ENCODE peak calls at places on chromosomes 2 and 18, in five cellular contexts. One of them, this sample, is unnamed.

GRCh38 chr2:28643911-28644334 is 107.7 kb upstream of the PPP1CB start:
- DNase-seq in SHP77: no peak
- DNase-seq in fibroblast of lung: peak
- DNase-seq in lung: no peak
- DNase-seq in HS-5: no peak
- DNase-seq in this sample: peak

GRCh38 chr18:42078711-42079110 is 123.7 kb downstream of the PIK3C3 start:
- DNase-seq in SHP77: no peak
- DNase-seq in fibroblast of lung: peak
- DNase-seq in lung: no peak
- DNase-seq in HS-5: no peak
- DNase-seq in this sample: no peak

GRCh38 chr2:28821295-28821958 is 10.8 kb downstream of the SPDYA start:
- DNase-seq in SHP77: peak
- DNase-seq in fibroblast of lung: peak
- DNase-seq in lung: peak
- DNase-seq in HS-5: peak
- DNase-seq in this sample: peak

GRCh38 chr2:30436859-30437435 is 10.1 kb upstream of the LCLAT1 start:
- DNase-seq in SHP77: no peak
- DNase-seq in fibroblast of lung: no peak
- DNase-seq in lung: no peak
- DNase-seq in HS-5: no peak
- DNase-seq in this sample: no peak

GRCh38 chr2:162074579-162074922 is 536 bp upstream of the DPP4 start:
- DNase-seq in SHP77: no peak
- DNase-seq in fibroblast of lung: no peak
- DNase-seq in lung: no peak
- DNase-seq in HS-5: no peak
- DNase-seq in this sample: no peak

GRCh38 chr2:188853307-188853706 is 120.9 kb upstream of the COL3A1 start:
- DNase-seq in SHP77: no peak
- DNase-seq in fibroblast of lung: peak
- DNase-seq in lung: no peak
- DNase-seq in HS-5: peak
- DNase-seq in this sample: no peak

GRCh38 chr18:48405971-48406370 is 3.2 kb downstream of the ZBTB7C start:
- DNase-seq in SHP77: no peak
- DNase-seq in fibroblast of lung: no peak
- DNase-seq in lung: no peak
- DNase-seq in HS-5: no peak
- DNase-seq in this sample: no peak

GRCh38 chr2:182186132-182186735 is 200.6 kb downstream of the PPP1R1C start:
- DNase-seq in SHP77: no peak
- DNase-seq in fibroblast of lung: peak
- DNase-seq in lung: no peak
- DNase-seq in HS-5: peak
- DNase-seq in this sample: no peak

GRCh38 chr2:20378891-20379519 is 28.4 kb upstream of the PUM2 start:
- DNase-seq in SHP77: peak
- DNase-seq in fibroblast of lung: peak
- DNase-seq in lung: peak
- DNase-seq in HS-5: no peak
- DNase-seq in this sample: peak

GRCh38 chr2:138565251-138565598 is 63.7 kb downstream of the SPOPL start:
- DNase-seq in SHP77: no peak
- DNase-seq in fibroblast of lung: no peak
- DNase-seq in lung: no peak
- DNase-seq in HS-5: no peak
- DNase-seq in this sample: no peak

GRCh38 chr2:85886585-85886984 is 2.2 kb downstream of the ST3GAL5 start:
- DNase-seq in SHP77: no peak
- DNase-seq in fibroblast of lung: peak
- DNase-seq in lung: peak
- DNase-seq in HS-5: peak
- DNase-seq in this sample: peak

GRCh38 chr18:36680042-36680441 is 148.8 kb downstream of the TPGS2 start:
- DNase-seq in SHP77: no peak
- DNase-seq in fibroblast of lung: no peak
- DNase-seq in lung: no peak
- DNase-seq in HS-5: no peak
- DNase-seq in this sample: no peak

GRCh38 chr2:20930928-20931327 is 108.0 kb upstream of the LDAH start:
- DNase-seq in SHP77: no peak
- DNase-seq in fibroblast of lung: no peak
- DNase-seq in lung: no peak
- DNase-seq in HS-5: peak
- DNase-seq in this sample: peak

GRCh38 chr18:63819780-63820179 is 44.6 kb downstream of the SERPINB7 start:
- DNase-seq in SHP77: no peak
- DNase-seq in fibroblast of lung: no peak
- DNase-seq in lung: no peak
- DNase-seq in HS-5: no peak
- DNase-seq in this sample: no peak

GRCh38 chr2:217691920-217692666 is 310.7 kb downstream of the TNS1 start:
- DNase-seq in SHP77: no peak
- DNase-seq in fibroblast of lung: peak
- DNase-seq in lung: peak
- DNase-seq in HS-5: no peak
- DNase-seq in this sample: no peak